ENCODE peak calls at places on chromosomes 3 and 15, in seven cellular contexts. One of them, this sample, is unnamed.

GRCh38 chr3:133330043-133330442 is 69.8 kb upstream of the BFSP2 start:
- DNase-seq in frontal cortex: no peak
- DNase-seq in NCI-H2227 treated with DMSO at 0.1 percent for 48 hours: peak; percentile 23
- DNase-seq in kidney tubule cell: no peak
- DNase-seq in GM13977: no peak
- DNase-seq in AG10803: no peak
- DNase-seq in left colon: no peak
- DNase-seq in this sample: no peak

GRCh38 chr3:132444333-132444732 is 27.0 kb downstream of the DNAJC13 start:
- DNase-seq in frontal cortex: no peak
- DNase-seq in NCI-H2227 treated with DMSO at 0.1 percent for 48 hours: no peak
- DNase-seq in kidney tubule cell: no peak
- DNase-seq in GM13977: no peak
- DNase-seq in AG10803: peak; percentile 21
- DNase-seq in left colon: no peak
- DNase-seq in this sample: peak; percentile 21

GRCh38 chr3:173217127-173217526 is 76.1 kb upstream of the SPATA16 start:
- DNase-seq in frontal cortex: no peak
- DNase-seq in NCI-H2227 treated with DMSO at 0.1 percent for 48 hours: no peak
- DNase-seq in kidney tubule cell: peak; percentile 25
- DNase-seq in GM13977: no peak
- DNase-seq in AG10803: peak; percentile 6
- DNase-seq in left colon: no peak
- DNase-seq in this sample: no peak

GRCh38 chr3:17632401-17633100 is 109.9 kb downstream of the TBC1D5 start:
- DNase-seq in frontal cortex: no peak
- DNase-seq in NCI-H2227 treated with DMSO at 0.1 percent for 48 hours: no peak
- DNase-seq in kidney tubule cell: peak; percentile 59
- DNase-seq in GM13977: no peak
- DNase-seq in AG10803: peak; percentile 66
- DNase-seq in left colon: no peak
- DNase-seq in this sample: peak; percentile 77

GRCh38 chr3:71589132-71589531 is 5.6 kb upstream of the FOXP1 start:
- DNase-seq in frontal cortex: no peak
- DNase-seq in NCI-H2227 treated with DMSO at 0.1 percent for 48 hours: no peak
- DNase-seq in kidney tubule cell: no peak
- DNase-seq in GM13977: no peak
- DNase-seq in AG10803: no peak
- DNase-seq in left colon: no peak
- DNase-seq in this sample: no peak

GRCh38 chr15:88604972-88605506 is 16.1 kb upstream of the AEN start:
- DNase-seq in frontal cortex: no peak
- DNase-seq in NCI-H2227 treated with DMSO at 0.1 percent for 48 hours: no peak
- DNase-seq in kidney tubule cell: no peak
- DNase-seq in GM13977: no peak
- DNase-seq in AG10803: no peak
- DNase-seq in left colon: no peak
- DNase-seq in this sample: no peak

GRCh38 chr15:83112233-83112958 is 5.0 kb downstream of the TM6SF1 start:
- DNase-seq in frontal cortex: no peak
- DNase-seq in NCI-H2227 treated with DMSO at 0.1 percent for 48 hours: no peak
- DNase-seq in kidney tubule cell: no peak
- DNase-seq in GM13977: no peak
- DNase-seq in AG10803: peak; percentile 8
- DNase-seq in left colon: no peak
- DNase-seq in this sample: peak; percentile 62

GRCh38 chr3:12287727-12288465 is 974 bp upstream of the PPARG start:
- DNase-seq in frontal cortex: peak; percentile 50
- DNase-seq in NCI-H2227 treated with DMSO at 0.1 percent for 48 hours: no peak
- DNase-seq in kidney tubule cell: peak; percentile 49
- DNase-seq in GM13977: peak; percentile 38
- DNase-seq in AG10803: no peak
- DNase-seq in left colon: peak; percentile 49
- DNase-seq in this sample: peak; percentile 34

GRCh38 chr3:84877092-84877491 is 81.7 kb upstream of the CADM2 start:
- DNase-seq in frontal cortex: no peak
- DNase-seq in NCI-H2227 treated with DMSO at 0.1 percent for 48 hours: no peak
- DNase-seq in kidney tubule cell: no peak
- DNase-seq in GM13977: no peak
- DNase-seq in AG10803: no peak
- DNase-seq in left colon: no peak
- DNase-seq in this sample: no peak

This sample was measured in fibroblast of villous mesenchyme.